ENCODE peak calls at places on chromosomes 11 and 22, in four cellular contexts. One of them, this sample, is unnamed.

GRCh38 chr11:114063149-114063828 is 3.8 kb downstream of the ZBTB16 start:
- DNase-seq in K562: no peak
- DNase-seq in H1: no peak
- DNase-seq in GM12878: no peak
- DNase-seq in this sample: no peak

GRCh38 chr22:42644422-42645340 is 4.3 kb upstream of the ATP5MGL start:
- DNase-seq in K562: no peak
- DNase-seq in H1: no peak
- DNase-seq in GM12878: no peak
- DNase-seq in this sample: no peak

GRCh38 chr11:95845168-95845567 is 54.9 kb downstream of the CEP57 start:
- DNase-seq in K562: no peak
- DNase-seq in H1: no peak
- DNase-seq in GM12878: no peak
- DNase-seq in this sample: no peak

GRCh38 chr22:38566726-38567504 is 3.1 kb downstream of the DMC1 start:
- DNase-seq in K562: no peak
- DNase-seq in H1: no peak
- DNase-seq in GM12878: no peak
- DNase-seq in this sample: no peak

GRCh38 chr11:134544095-134544815 is 132.2 kb upstream of the B3GAT1 start:
- DNase-seq in K562: no peak
- DNase-seq in H1: no peak
- DNase-seq in GM12878: no peak
- DNase-seq in this sample: no peak

GRCh38 chr11:114176321-114176720 is 116.8 kb downstream of the ZBTB16 start:
- DNase-seq in K562: no peak
- DNase-seq in H1: no peak
- DNase-seq in GM12878: no peak
- DNase-seq in this sample: no peak

GRCh38 chr11:61477126-61477525 is 31.4 kb upstream of the LRRC10B start:
- DNase-seq in K562: no peak
- DNase-seq in H1: no peak
- DNase-seq in GM12878: no peak
- DNase-seq in this sample: no peak

GRCh38 chr11:72568861-72569260 is 105.4 kb downstream of the PDE2A start:
- DNase-seq in K562: no peak
- DNase-seq in H1: no peak
- DNase-seq in GM12878: no peak
- DNase-seq in this sample: no peak

GRCh38 chr11:85947431-85948272 is 92.5 kb downstream of the CCDC83 start:
- DNase-seq in K562: no peak
- DNase-seq in H1: no peak
- DNase-seq in GM12878: no peak
- DNase-seq in this sample: no peak

GRCh38 chr11:7252683-7253213 is 1.0 kb downstream of the SYT9 start:
- DNase-seq in K562: no peak
- DNase-seq in H1: no peak
- DNase-seq in GM12878: no peak
- DNase-seq in this sample: no peak

GRCh38 chr11:68812526-68812925 is 29.2 kb downstream of the CPT1A start:
- DNase-seq in K562: no peak
- DNase-seq in H1: no peak
- DNase-seq in GM12878: no peak
- DNase-seq in this sample: no peak
- TF ChIP-seq NRF1 in K562: no peak
- TF ChIP-seq NRF1 in H1: no peak
- TF ChIP-seq NRF1 in GM12878: no peak
- TF ChIP-seq NRF1 in this sample: no peak

DNA sequence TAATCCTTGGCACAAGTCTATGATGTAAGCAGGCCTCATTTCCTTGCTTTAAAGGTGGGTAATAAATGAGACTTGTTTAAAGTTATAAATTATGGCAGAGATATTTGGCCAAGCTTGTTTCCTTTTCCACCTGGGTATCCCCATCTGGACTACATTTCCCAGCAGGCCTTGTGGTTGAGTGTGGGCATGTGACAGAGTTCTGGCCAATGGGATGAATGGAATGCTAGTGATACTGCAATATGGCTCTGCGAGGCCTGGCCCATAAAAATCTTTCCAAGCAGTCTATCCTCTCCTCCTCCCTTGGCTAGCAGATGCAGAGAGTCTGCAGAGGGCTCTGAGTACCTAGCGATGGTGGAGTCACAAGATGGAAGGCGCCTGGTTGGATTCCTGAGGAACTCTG is 102.5 kb downstream of the TIMP3 start:
- DNase-seq in K562: peak; percentile 68
- DNase-seq in H1: no peak
- DNase-seq in GM12878: no peak
- DNase-seq in this sample: peak; percentile 60
- TF ChIP-seq NRF1 in K562: no peak
- TF ChIP-seq NRF1 in H1: no peak
- TF ChIP-seq NRF1 in GM12878: no peak
- TF ChIP-seq NRF1 in this sample: no peak

GRCh38 chr11:99920956-99921355 is 766.1 kb upstream of the ARHGAP42 start:
- DNase-seq in K562: no peak
- DNase-seq in H1: no peak
- DNase-seq in GM12878: no peak
- DNase-seq in this sample: no peak
- TF ChIP-seq NRF1 in K562: no peak
- TF ChIP-seq NRF1 in H1: no peak
- TF ChIP-seq NRF1 in GM12878: no peak
- TF ChIP-seq NRF1 in this sample: no peak

GRCh38 chr22:20508815-20509271 is 1.4 kb downstream of the MED15 start:
- DNase-seq in K562: peak; percentile 58
- DNase-seq in H1: no peak
- DNase-seq in GM12878: no peak
- DNase-seq in this sample: no peak
- TF ChIP-seq NRF1 in K562: no peak
- TF ChIP-seq NRF1 in H1: no peak
- TF ChIP-seq NRF1 in GM12878: no peak
- TF ChIP-seq NRF1 in this sample: no peak

GRCh38 chr11:45927332-45927683 is 4.9 kb downstream of the LARGE2 start:
- DNase-seq in K562: no peak
- DNase-seq in H1: no peak
- DNase-seq in GM12878: no peak
- DNase-seq in this sample: no peak
- TF ChIP-seq NRF1 in K562: no peak
- TF ChIP-seq NRF1 in H1: no peak
- TF ChIP-seq NRF1 in GM12878: no peak
- TF ChIP-seq NRF1 in this sample: no peak

GRCh38 chr22:45268167-45268957 is 16.4 kb upstream of the UPK3A start:
- DNase-seq in K562: no peak
- DNase-seq in H1: peak; percentile 91
- DNase-seq in GM12878: no peak
- DNase-seq in this sample: peak; percentile 94
- TF ChIP-seq NRF1 in K562: no peak
- TF ChIP-seq NRF1 in H1: no peak
- TF ChIP-seq NRF1 in GM12878: no peak
- TF ChIP-seq NRF1 in this sample: no peak

GRCh38 chr22:25153961-25154685 is 45.5 kb upstream of the CRYBB3 start:
- DNase-seq in K562: no peak
- DNase-seq in H1: no peak
- DNase-seq in GM12878: no peak
- DNase-seq in this sample: peak; percentile 57
- TF ChIP-seq NRF1 in K562: no peak
- TF ChIP-seq NRF1 in H1: no peak
- TF ChIP-seq NRF1 in GM12878: no peak
- TF ChIP-seq NRF1 in this sample: no peak

GRCh38 chr11:1360835-1361357 is 28.8 kb upstream of the BRSK2 start:
- DNase-seq in K562: no peak
- DNase-seq in H1: no peak
- DNase-seq in GM12878: no peak
- DNase-seq in this sample: peak; percentile 7
- TF ChIP-seq NRF1 in K562: no peak
- TF ChIP-seq NRF1 in H1: no peak
- TF ChIP-seq NRF1 in GM12878: no peak
- TF ChIP-seq NRF1 in this sample: no peak

DNA sequence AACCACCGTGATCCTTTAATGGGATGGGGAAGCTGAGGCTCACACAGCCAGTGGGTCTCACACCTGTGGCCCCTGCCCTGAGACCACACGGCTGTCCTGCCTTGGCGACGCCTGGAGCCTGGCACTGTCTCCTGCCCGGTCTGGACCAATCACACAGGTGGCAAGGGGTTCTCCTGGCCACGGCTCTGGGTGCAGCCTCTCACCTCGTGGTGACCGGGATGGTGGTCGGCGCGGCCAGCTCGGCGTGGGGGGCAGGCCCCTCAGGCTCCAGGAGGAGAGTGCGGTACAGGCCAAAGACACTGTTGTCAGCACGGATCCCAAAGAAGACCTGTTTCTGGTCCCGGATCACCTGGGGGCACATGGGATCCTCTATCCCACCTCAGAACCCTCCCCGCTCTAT is 8.7 kb downstream of the ANO9 start:
- DNase-seq in K562: no peak
- DNase-seq in H1: no peak
- DNase-seq in GM12878: no peak
- DNase-seq in this sample: no peak
- TF ChIP-seq NRF1 in K562: no peak
- TF ChIP-seq NRF1 in H1: no peak
- TF ChIP-seq NRF1 in GM12878: no peak
- TF ChIP-seq NRF1 in this sample: no peak

This sample was measured in SK-N-SH.